ENCODE peak calls at places on chromosomes 1 and 21, in nine cellular contexts. One of them, this sample, is unnamed.

GRCh38 chr21:32426066-32426465 is 13.6 kb downstream of the EVA1C start:
- DNase-seq in endothelial cell: no peak
- DNase-seq in CD4-positive, alpha-beta T cell: no peak
- DNase-seq in choroid plexus epithelial cell: no peak
- DNase-seq in RWPE2: no peak
- DNase-seq in astrocyte of the spinal cord: no peak
- DNase-seq in RWPE1: peak
- DNase-seq in AG09309: no peak
- DNase-seq in prostate gland: peak
- DNase-seq in this sample: no peak

GRCh38 chr1:41486053-41486891 is 1.8 kb upstream of the EDN2 start:
- DNase-seq in endothelial cell: no peak
- DNase-seq in CD4-positive, alpha-beta T cell: no peak
- DNase-seq in choroid plexus epithelial cell: peak
- DNase-seq in RWPE2: no peak
- DNase-seq in astrocyte of the spinal cord: peak
- DNase-seq in RWPE1: no peak
- DNase-seq in AG09309: no peak
- DNase-seq in prostate gland: no peak
- DNase-seq in this sample: peak

GRCh38 chr1:170010443-170010842 is 64.1 kb downstream of the KIFAP3 start:
- DNase-seq in endothelial cell: peak
- DNase-seq in CD4-positive, alpha-beta T cell: no peak
- DNase-seq in choroid plexus epithelial cell: peak
- DNase-seq in RWPE2: no peak
- DNase-seq in astrocyte of the spinal cord: peak
- DNase-seq in RWPE1: peak
- DNase-seq in AG09309: peak
- DNase-seq in prostate gland: no peak
- DNase-seq in this sample: peak

GRCh38 chr1:205493241-205494085 is 11.0 kb upstream of the CDK18 start:
- DNase-seq in endothelial cell: no peak
- DNase-seq in CD4-positive, alpha-beta T cell: no peak
- DNase-seq in choroid plexus epithelial cell: peak
- DNase-seq in RWPE2: no peak
- DNase-seq in astrocyte of the spinal cord: peak
- DNase-seq in RWPE1: peak
- DNase-seq in AG09309: peak
- DNase-seq in prostate gland: no peak
- DNase-seq in this sample: no peak

GRCh38 chr1:1401457-1402010 is 2.4 kb upstream of the CCNL2 start:
- DNase-seq in endothelial cell: no peak
- DNase-seq in CD4-positive, alpha-beta T cell: no peak
- DNase-seq in choroid plexus epithelial cell: no peak
- DNase-seq in RWPE2: no peak
- DNase-seq in astrocyte of the spinal cord: no peak
- DNase-seq in RWPE1: no peak
- DNase-seq in AG09309: no peak
- DNase-seq in prostate gland: no peak
- DNase-seq in this sample: no peak

GRCh38 chr1:225651376-225651871 is 1.5 kb downstream of the ENAH start:
- DNase-seq in endothelial cell: no peak
- DNase-seq in CD4-positive, alpha-beta T cell: no peak
- DNase-seq in choroid plexus epithelial cell: peak
- DNase-seq in RWPE2: no peak
- DNase-seq in astrocyte of the spinal cord: peak
- DNase-seq in RWPE1: peak
- DNase-seq in AG09309: no peak
- DNase-seq in prostate gland: no peak
- DNase-seq in this sample: no peak

GRCh38 chr1:84876353-84876752 is 16.7 kb downstream of the LPAR3 start:
- DNase-seq in endothelial cell: no peak
- DNase-seq in CD4-positive, alpha-beta T cell: no peak
- DNase-seq in choroid plexus epithelial cell: no peak
- DNase-seq in RWPE2: no peak
- DNase-seq in astrocyte of the spinal cord: no peak
- DNase-seq in RWPE1: no peak
- DNase-seq in AG09309: no peak
- DNase-seq in prostate gland: no peak
- DNase-seq in this sample: no peak

GRCh38 chr1:109208847-109209463 is 4.8 kb upstream of the SARS1 start:
- DNase-seq in endothelial cell: no peak
- DNase-seq in CD4-positive, alpha-beta T cell: no peak
- DNase-seq in choroid plexus epithelial cell: peak
- DNase-seq in RWPE2: no peak
- DNase-seq in astrocyte of the spinal cord: peak
- DNase-seq in RWPE1: peak
- DNase-seq in AG09309: no peak
- DNase-seq in prostate gland: no peak
- DNase-seq in this sample: no peak

GRCh38 chr1:32652244-32652962 is 1.4 kb downstream of the RBBP4 start:
- DNase-seq in endothelial cell: no peak
- DNase-seq in CD4-positive, alpha-beta T cell: no peak
- DNase-seq in choroid plexus epithelial cell: no peak
- DNase-seq in RWPE2: no peak
- DNase-seq in astrocyte of the spinal cord: no peak
- DNase-seq in RWPE1: no peak
- DNase-seq in AG09309: no peak
- DNase-seq in prostate gland: no peak
- DNase-seq in this sample: no peak

GRCh38 chr1:24060482-24060881 is 51.5 kb downstream of the MYOM3 start:
- DNase-seq in endothelial cell: no peak
- DNase-seq in CD4-positive, alpha-beta T cell: no peak
- DNase-seq in choroid plexus epithelial cell: no peak
- DNase-seq in RWPE2: no peak
- DNase-seq in astrocyte of the spinal cord: no peak
- DNase-seq in RWPE1: no peak
- DNase-seq in AG09309: no peak
- DNase-seq in prostate gland: no peak
- DNase-seq in this sample: no peak

GRCh38 chr1:59971464-59971911 is 44.9 kb upstream of the CYP2J2 start:
- DNase-seq in endothelial cell: peak
- DNase-seq in CD4-positive, alpha-beta T cell: peak
- DNase-seq in choroid plexus epithelial cell: peak
- DNase-seq in RWPE2: no peak
- DNase-seq in astrocyte of the spinal cord: peak
- DNase-seq in RWPE1: peak
- DNase-seq in AG09309: no peak
- DNase-seq in prostate gland: peak
- DNase-seq in this sample: peak

GRCh38 chr1:53071167-53071865 is 9.3 kb downstream of the PODN start:
- DNase-seq in endothelial cell: no peak
- DNase-seq in CD4-positive, alpha-beta T cell: no peak
- DNase-seq in choroid plexus epithelial cell: no peak
- DNase-seq in RWPE2: no peak
- DNase-seq in astrocyte of the spinal cord: no peak
- DNase-seq in RWPE1: no peak
- DNase-seq in AG09309: no peak
- DNase-seq in prostate gland: no peak
- DNase-seq in this sample: peak

GRCh38 chr21:37128069-37128468 is 55.0 kb downstream of the TTC3 start:
- DNase-seq in endothelial cell: no peak
- DNase-seq in CD4-positive, alpha-beta T cell: no peak
- DNase-seq in choroid plexus epithelial cell: no peak
- DNase-seq in RWPE2: no peak
- DNase-seq in astrocyte of the spinal cord: no peak
- DNase-seq in RWPE1: no peak
- DNase-seq in AG09309: no peak
- DNase-seq in prostate gland: peak
- DNase-seq in this sample: no peak

GRCh38 chr1:87513270-87513669 is 184.6 kb downstream of the LMO4 start:
- DNase-seq in endothelial cell: no peak
- DNase-seq in CD4-positive, alpha-beta T cell: no peak
- DNase-seq in choroid plexus epithelial cell: peak
- DNase-seq in RWPE2: no peak
- DNase-seq in astrocyte of the spinal cord: peak
- DNase-seq in RWPE1: no peak
- DNase-seq in AG09309: no peak
- DNase-seq in prostate gland: no peak
- DNase-seq in this sample: no peak

GRCh38 chr21:45150630-45151265 is 76.4 kb downstream of the ADARB1 start:
- DNase-seq in endothelial cell: no peak
- DNase-seq in CD4-positive, alpha-beta T cell: no peak
- DNase-seq in choroid plexus epithelial cell: no peak
- DNase-seq in RWPE2: no peak
- DNase-seq in astrocyte of the spinal cord: no peak
- DNase-seq in RWPE1: no peak
- DNase-seq in AG09309: no peak
- DNase-seq in prostate gland: no peak
- DNase-seq in this sample: no peak

GRCh38 chr21:45154511-45155508 is 80.4 kb downstream of the ADARB1 start:
- DNase-seq in endothelial cell: no peak
- DNase-seq in CD4-positive, alpha-beta T cell: peak
- DNase-seq in choroid plexus epithelial cell: peak
- DNase-seq in RWPE2: no peak
- DNase-seq in astrocyte of the spinal cord: peak
- DNase-seq in RWPE1: no peak
- DNase-seq in AG09309: no peak
- DNase-seq in prostate gland: no peak
- DNase-seq in this sample: no peak

GRCh38 chr21:45153358-45154318 is 79.3 kb downstream of the ADARB1 start:
- DNase-seq in endothelial cell: no peak
- DNase-seq in CD4-positive, alpha-beta T cell: no peak
- DNase-seq in choroid plexus epithelial cell: peak
- DNase-seq in RWPE2: no peak
- DNase-seq in astrocyte of the spinal cord: peak
- DNase-seq in RWPE1: no peak
- DNase-seq in AG09309: no peak
- DNase-seq in prostate gland: no peak
- DNase-seq in this sample: no peak

GRCh38 chr21:45151484-45152115 is 77.2 kb downstream of the ADARB1 start:
- DNase-seq in endothelial cell: peak
- DNase-seq in CD4-positive, alpha-beta T cell: no peak
- DNase-seq in choroid plexus epithelial cell: no peak
- DNase-seq in RWPE2: no peak
- DNase-seq in astrocyte of the spinal cord: no peak
- DNase-seq in RWPE1: no peak
- DNase-seq in AG09309: no peak
- DNase-seq in prostate gland: no peak
- DNase-seq in this sample: no peak

DNA sequence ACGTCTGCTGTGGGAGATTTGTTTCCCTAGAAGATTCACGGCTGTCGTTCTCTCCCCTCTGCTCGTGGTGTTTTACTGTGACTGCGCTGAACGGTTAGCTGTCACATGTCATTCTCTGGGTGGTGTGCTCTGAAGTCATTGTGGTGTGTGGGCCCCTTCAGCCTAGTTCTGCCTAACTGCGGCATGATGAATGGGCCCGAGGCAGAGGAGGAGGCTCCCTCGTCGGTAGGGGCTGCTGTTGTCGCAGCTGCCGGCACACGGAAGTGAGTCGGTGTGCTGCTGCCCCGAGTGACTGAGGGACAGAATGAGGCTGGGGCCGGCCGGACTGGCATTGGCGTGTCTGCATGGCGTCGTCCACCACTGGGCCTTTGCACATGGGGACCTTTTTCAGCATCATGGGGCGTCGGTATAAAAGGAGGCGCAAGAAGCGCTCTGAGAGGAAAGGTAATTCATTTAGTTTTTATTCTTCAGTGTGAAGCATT is 77.9 kb downstream of the ADARB1 start:
- DNase-seq in endothelial cell: peak
- DNase-seq in CD4-positive, alpha-beta T cell: peak
- DNase-seq in choroid plexus epithelial cell: peak
- DNase-seq in RWPE2: no peak
- DNase-seq in astrocyte of the spinal cord: peak
- DNase-seq in RWPE1: no peak
- DNase-seq in AG09309: no peak
- DNase-seq in prostate gland: no peak
- DNase-seq in this sample: no peak
- TF ChIP-seq CTCF in endothelial cell: no peak
- TF ChIP-seq CTCF in CD4-positive, alpha-beta T cell: peak
- TF ChIP-seq CTCF in choroid plexus epithelial cell: peak
- TF ChIP-seq CTCF in RWPE2: no peak
- TF ChIP-seq CTCF in astrocyte of the spinal cord: peak
- TF ChIP-seq CTCF in RWPE1: no peak
- TF ChIP-seq CTCF in AG09309: no peak
- TF ChIP-seq CTCF in prostate gland: no peak
- TF ChIP-seq CTCF in this sample: no peak

DNA sequence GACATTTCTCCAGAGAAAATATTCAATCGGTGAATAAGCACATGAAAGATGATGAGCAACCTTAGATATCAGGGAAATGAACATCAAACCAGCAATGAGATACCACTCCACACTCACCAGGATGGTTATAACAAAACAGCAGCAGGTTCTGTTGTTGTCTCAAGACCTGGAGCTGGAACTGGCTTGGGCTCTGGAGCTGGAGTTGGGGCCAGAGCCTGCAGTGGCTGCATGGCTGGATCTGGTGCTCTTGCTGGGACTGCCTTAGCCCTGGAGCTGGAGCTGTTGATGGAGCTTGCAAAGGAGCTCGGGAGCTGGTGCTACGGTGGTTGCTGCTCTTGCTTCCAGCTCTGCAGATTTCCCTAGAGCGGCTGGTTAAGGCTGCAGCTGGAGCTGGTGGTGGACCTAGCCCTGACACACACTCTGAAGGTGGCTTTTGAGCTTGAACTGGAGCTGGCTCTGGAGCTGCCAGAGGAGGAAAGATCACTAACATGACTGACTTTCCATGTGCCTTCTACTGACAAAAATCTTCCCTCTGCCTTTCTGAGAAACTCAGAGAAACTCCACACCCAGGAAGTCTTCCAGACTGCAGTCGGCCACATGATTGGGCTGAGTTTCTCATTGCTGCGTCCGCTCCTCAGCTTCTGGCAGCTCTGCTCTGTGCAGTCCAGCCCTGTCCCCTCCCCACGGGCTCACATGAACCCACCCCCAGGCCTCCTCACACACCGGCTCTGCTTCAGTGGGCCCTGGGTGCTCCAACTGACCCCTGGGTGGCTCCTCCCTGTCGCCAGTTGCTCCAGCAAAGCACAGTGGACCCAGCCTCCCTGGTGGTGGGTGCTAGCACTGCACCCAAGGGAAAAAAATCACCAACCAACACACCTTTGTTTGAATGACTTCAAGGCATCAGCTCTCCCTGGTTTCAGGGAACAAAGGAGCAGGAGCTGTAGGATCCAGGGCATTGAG is 139.1 kb upstream of the FMN2 start:
- DNase-seq in endothelial cell: peak
- DNase-seq in CD4-positive, alpha-beta T cell: no peak
- DNase-seq in choroid plexus epithelial cell: peak
- DNase-seq in RWPE2: no peak
- DNase-seq in astrocyte of the spinal cord: no peak
- DNase-seq in RWPE1: peak
- DNase-seq in AG09309: no peak
- DNase-seq in prostate gland: no peak
- DNase-seq in this sample: peak
- TF ChIP-seq CTCF in endothelial cell: peak
- TF ChIP-seq CTCF in CD4-positive, alpha-beta T cell: peak
- TF ChIP-seq CTCF in choroid plexus epithelial cell: peak
- TF ChIP-seq CTCF in RWPE2: no peak
- TF ChIP-seq CTCF in astrocyte of the spinal cord: peak
- TF ChIP-seq CTCF in RWPE1: no peak
- TF ChIP-seq CTCF in AG09309: peak
- TF ChIP-seq CTCF in prostate gland: peak
- TF ChIP-seq CTCF in this sample: peak

GRCh38 chr21:42648606-42649005 is 4.8 kb upstream of the PDE9A start:
- DNase-seq in endothelial cell: no peak
- DNase-seq in CD4-positive, alpha-beta T cell: no peak
- DNase-seq in choroid plexus epithelial cell: no peak
- DNase-seq in RWPE2: peak
- DNase-seq in astrocyte of the spinal cord: no peak
- DNase-seq in RWPE1: no peak
- DNase-seq in AG09309: no peak
- DNase-seq in prostate gland: no peak
- DNase-seq in this sample: no peak
- TF ChIP-seq CTCF in endothelial cell: no peak
- TF ChIP-seq CTCF in CD4-positive, alpha-beta T cell: no peak
- TF ChIP-seq CTCF in choroid plexus epithelial cell: no peak
- TF ChIP-seq CTCF in RWPE2: no peak
- TF ChIP-seq CTCF in astrocyte of the spinal cord: no peak
- TF ChIP-seq CTCF in RWPE1: no peak
- TF ChIP-seq CTCF in AG09309: no peak
- TF ChIP-seq CTCF in prostate gland: no peak
- TF ChIP-seq CTCF in this sample: no peak

GRCh38 chr1:160741597-160742348 is 2.7 kb downstream of the SLAMF7 start:
- DNase-seq in endothelial cell: no peak
- DNase-seq in CD4-positive, alpha-beta T cell: no peak
- DNase-seq in choroid plexus epithelial cell: no peak
- DNase-seq in RWPE2: no peak
- DNase-seq in astrocyte of the spinal cord: no peak
- DNase-seq in RWPE1: no peak
- DNase-seq in AG09309: no peak
- DNase-seq in prostate gland: no peak
- DNase-seq in this sample: no peak
- TF ChIP-seq CTCF in endothelial cell: no peak
- TF ChIP-seq CTCF in CD4-positive, alpha-beta T cell: no peak
- TF ChIP-seq CTCF in choroid plexus epithelial cell: no peak
- TF ChIP-seq CTCF in RWPE2: no peak
- TF ChIP-seq CTCF in astrocyte of the spinal cord: no peak
- TF ChIP-seq CTCF in RWPE1: no peak
- TF ChIP-seq CTCF in AG09309: no peak
- TF ChIP-seq CTCF in prostate gland: no peak
- TF ChIP-seq CTCF in this sample: no peak

This sample was measured in Caco-2.